ENCODE peak calls at places on chromosome 11, in eight cellular contexts. One of them, this sample, is unnamed.

GRCh38 chr11:11329062-11329806 is 23.8 kb downstream of the CSNK2A3 start:
- DNase-seq in kidney: no peak
- DNase-seq in neuronal stem cell: no peak
- DNase-seq in pancreas: no peak
- DNase-seq in dorsolateral prefrontal cortex: no peak
- DNase-seq in colonic mucosa: no peak
- DNase-seq in A549: no peak
- DNase-seq in psoas muscle: no peak
- DNase-seq in this sample: no peak

GRCh38 chr11:75454987-75455386 is 22.0 kb upstream of the KLHL35 start:
- DNase-seq in kidney: no peak
- DNase-seq in neuronal stem cell: no peak
- DNase-seq in pancreas: peak
- DNase-seq in dorsolateral prefrontal cortex: no peak
- DNase-seq in colonic mucosa: no peak
- DNase-seq in A549: no peak
- DNase-seq in psoas muscle: no peak
- DNase-seq in this sample: no peak

GRCh38 chr11:105298630-105299029 is 159.1 kb upstream of the CARD18 start:
- DNase-seq in kidney: no peak
- DNase-seq in neuronal stem cell: no peak
- DNase-seq in pancreas: no peak
- DNase-seq in dorsolateral prefrontal cortex: no peak
- DNase-seq in colonic mucosa: no peak
- DNase-seq in A549: no peak
- DNase-seq in psoas muscle: no peak
- DNase-seq in this sample: no peak

GRCh38 chr11:73308963-73309960 is 1.2 kb downstream of the ARHGEF17 start:
- DNase-seq in kidney: peak
- DNase-seq in neuronal stem cell: peak
- DNase-seq in pancreas: peak
- DNase-seq in dorsolateral prefrontal cortex: no peak
- DNase-seq in colonic mucosa: peak
- DNase-seq in A549: peak
- DNase-seq in psoas muscle: peak
- DNase-seq in this sample: peak

GRCh38 chr11:24412722-24413121 is 84.1 kb upstream of the LUZP2 start:
- DNase-seq in kidney: no peak
- DNase-seq in neuronal stem cell: no peak
- DNase-seq in pancreas: no peak
- DNase-seq in dorsolateral prefrontal cortex: no peak
- DNase-seq in colonic mucosa: no peak
- DNase-seq in A549: no peak
- DNase-seq in psoas muscle: no peak
- DNase-seq in this sample: no peak

GRCh38 chr11:92932023-92932422 is 37.4 kb upstream of the MTNR1B start:
- DNase-seq in kidney: no peak
- DNase-seq in neuronal stem cell: no peak
- DNase-seq in pancreas: no peak
- DNase-seq in dorsolateral prefrontal cortex: no peak
- DNase-seq in colonic mucosa: no peak
- DNase-seq in A549: no peak
- DNase-seq in psoas muscle: no peak
- DNase-seq in this sample: no peak

GRCh38 chr11:64742940-64743590 is 877 bp downstream of the RASGRP2 start:
- DNase-seq in kidney: peak
- DNase-seq in neuronal stem cell: no peak
- DNase-seq in pancreas: peak
- DNase-seq in dorsolateral prefrontal cortex: peak
- DNase-seq in colonic mucosa: peak
- DNase-seq in A549: peak
- DNase-seq in psoas muscle: peak
- DNase-seq in this sample: peak

GRCh38 chr11:44790211-44790610 is 63.4 kb downstream of the TSPAN18 start:
- DNase-seq in kidney: no peak
- DNase-seq in neuronal stem cell: no peak
- DNase-seq in pancreas: no peak
- DNase-seq in dorsolateral prefrontal cortex: no peak
- DNase-seq in colonic mucosa: no peak
- DNase-seq in A549: no peak
- DNase-seq in psoas muscle: no peak
- DNase-seq in this sample: no peak

GRCh38 chr11:1234771-1235614 is 12.1 kb downstream of the MUC5B start:
- DNase-seq in kidney: peak
- DNase-seq in neuronal stem cell: no peak
- DNase-seq in pancreas: peak
- DNase-seq in dorsolateral prefrontal cortex: no peak
- DNase-seq in colonic mucosa: peak
- DNase-seq in A549: no peak
- DNase-seq in psoas muscle: peak
- DNase-seq in this sample: peak

GRCh38 chr11:18754308-18754707 is 28.3 kb upstream of the IGSF22 start:
- DNase-seq in kidney: no peak
- DNase-seq in neuronal stem cell: no peak
- DNase-seq in pancreas: no peak
- DNase-seq in dorsolateral prefrontal cortex: no peak
- DNase-seq in colonic mucosa: no peak
- DNase-seq in A549: peak
- DNase-seq in psoas muscle: no peak
- DNase-seq in this sample: no peak

GRCh38 chr11:8031248-8032115 is 44.3 kb downstream of the EIF3F start:
- DNase-seq in kidney: no peak
- DNase-seq in neuronal stem cell: no peak
- DNase-seq in pancreas: no peak
- DNase-seq in dorsolateral prefrontal cortex: no peak
- DNase-seq in colonic mucosa: no peak
- DNase-seq in A549: no peak
- DNase-seq in psoas muscle: no peak
- DNase-seq in this sample: no peak

GRCh38 chr11:69939551-69940245 is 120.5 kb upstream of the FGF3 start:
- DNase-seq in kidney: peak
- DNase-seq in neuronal stem cell: no peak
- DNase-seq in pancreas: no peak
- DNase-seq in dorsolateral prefrontal cortex: peak
- DNase-seq in colonic mucosa: no peak
- DNase-seq in A549: no peak
- DNase-seq in psoas muscle: no peak
- DNase-seq in this sample: peak
- H3K27ac ChIP-seq in kidney: peak
- H3K27ac ChIP-seq in neuronal stem cell: peak
- H3K27ac ChIP-seq in pancreas: peak
- H3K27ac ChIP-seq in dorsolateral prefrontal cortex: no peak
- H3K27ac ChIP-seq in colonic mucosa: no peak
- H3K27ac ChIP-seq in A549: no peak
- H3K27ac ChIP-seq in psoas muscle: peak
- H3K27ac ChIP-seq in this sample: peak

GRCh38 chr11:67605231-67606011 is 1.3 kb upstream of the NDUFV1 start:
- DNase-seq in kidney: no peak
- DNase-seq in neuronal stem cell: no peak
- DNase-seq in pancreas: no peak
- DNase-seq in dorsolateral prefrontal cortex: no peak
- DNase-seq in colonic mucosa: no peak
- DNase-seq in A549: no peak
- DNase-seq in psoas muscle: no peak
- DNase-seq in this sample: no peak
- H3K4me3 ChIP-seq in kidney: no peak
- H3K4me3 ChIP-seq in neuronal stem cell: no peak
- H3K4me3 ChIP-seq in pancreas: no peak
- H3K4me3 ChIP-seq in dorsolateral prefrontal cortex: no peak
- H3K4me3 ChIP-seq in colonic mucosa: no peak
- H3K4me3 ChIP-seq in A549: no peak
- H3K4me3 ChIP-seq in psoas muscle: peak
- H3K4me3 ChIP-seq in this sample: no peak

GRCh38 chr11:88178211-88178610 is 3.0 kb upstream of the RAB38 start:
- DNase-seq in kidney: no peak
- DNase-seq in neuronal stem cell: no peak
- DNase-seq in pancreas: no peak
- DNase-seq in dorsolateral prefrontal cortex: no peak
- DNase-seq in colonic mucosa: no peak
- DNase-seq in A549: no peak
- DNase-seq in psoas muscle: no peak
- DNase-seq in this sample: no peak

GRCh38 chr11:88175707-88176066 is 444 bp upstream of the RAB38 start:
- DNase-seq in kidney: peak
- DNase-seq in neuronal stem cell: no peak
- DNase-seq in pancreas: no peak
- DNase-seq in dorsolateral prefrontal cortex: no peak
- DNase-seq in colonic mucosa: no peak
- DNase-seq in A549: no peak
- DNase-seq in psoas muscle: no peak
- DNase-seq in this sample: no peak

GRCh38 chr11:88171982-88172381 is 3.3 kb downstream of the RAB38 start:
- DNase-seq in kidney: no peak
- DNase-seq in neuronal stem cell: no peak
- DNase-seq in pancreas: no peak
- DNase-seq in dorsolateral prefrontal cortex: no peak
- DNase-seq in colonic mucosa: no peak
- DNase-seq in A549: no peak
- DNase-seq in psoas muscle: no peak
- DNase-seq in this sample: no peak

GRCh38 chr11:88174627-88175003 is 628 bp downstream of the RAB38 start:
- DNase-seq in kidney: peak
- DNase-seq in neuronal stem cell: peak
- DNase-seq in pancreas: peak
- DNase-seq in dorsolateral prefrontal cortex: peak
- DNase-seq in colonic mucosa: peak
- DNase-seq in A549: peak
- DNase-seq in psoas muscle: peak
- DNase-seq in this sample: peak

GRCh38 chr11:88175004-88175706 is at the start of gene RAB38:
- DNase-seq in kidney: peak
- DNase-seq in neuronal stem cell: peak
- DNase-seq in pancreas: peak
- DNase-seq in dorsolateral prefrontal cortex: peak
- DNase-seq in colonic mucosa: peak
- DNase-seq in A549: peak
- DNase-seq in psoas muscle: peak
- DNase-seq in this sample: peak
- H3K27ac ChIP-seq in kidney: peak
- H3K27ac ChIP-seq in neuronal stem cell: no peak
- H3K27ac ChIP-seq in pancreas: peak
- H3K27ac ChIP-seq in dorsolateral prefrontal cortex: no peak
- H3K27ac ChIP-seq in colonic mucosa: no peak
- H3K27ac ChIP-seq in A549: peak
- H3K27ac ChIP-seq in psoas muscle: no peak
- H3K27ac ChIP-seq in this sample: peak

GRCh38 chr11:126433244-126433846 is 77.9 kb downstream of the ST3GAL4 start:
- DNase-seq in kidney: no peak
- DNase-seq in neuronal stem cell: no peak
- DNase-seq in pancreas: no peak
- DNase-seq in dorsolateral prefrontal cortex: no peak
- DNase-seq in colonic mucosa: no peak
- DNase-seq in A549: no peak
- DNase-seq in psoas muscle: no peak
- DNase-seq in this sample: no peak
- H3K4me3 ChIP-seq in kidney: no peak
- H3K4me3 ChIP-seq in neuronal stem cell: no peak
- H3K4me3 ChIP-seq in pancreas: no peak
- H3K4me3 ChIP-seq in dorsolateral prefrontal cortex: no peak
- H3K4me3 ChIP-seq in colonic mucosa: no peak
- H3K4me3 ChIP-seq in A549: no peak
- H3K4me3 ChIP-seq in psoas muscle: no peak
- H3K4me3 ChIP-seq in this sample: no peak

GRCh38 chr11:6572215-6572614 is 31.2 kb downstream of the RRP8 start:
- DNase-seq in kidney: no peak
- DNase-seq in neuronal stem cell: no peak
- DNase-seq in pancreas: no peak
- DNase-seq in dorsolateral prefrontal cortex: no peak
- DNase-seq in colonic mucosa: no peak
- DNase-seq in A549: no peak
- DNase-seq in psoas muscle: no peak
- DNase-seq in this sample: no peak
- H3K27ac ChIP-seq in kidney: no peak
- H3K27ac ChIP-seq in neuronal stem cell: no peak
- H3K27ac ChIP-seq in pancreas: no peak
- H3K27ac ChIP-seq in dorsolateral prefrontal cortex: no peak
- H3K27ac ChIP-seq in colonic mucosa: no peak
- H3K27ac ChIP-seq in A549: no peak
- H3K27ac ChIP-seq in psoas muscle: no peak
- H3K27ac ChIP-seq in this sample: peak

DNA sequence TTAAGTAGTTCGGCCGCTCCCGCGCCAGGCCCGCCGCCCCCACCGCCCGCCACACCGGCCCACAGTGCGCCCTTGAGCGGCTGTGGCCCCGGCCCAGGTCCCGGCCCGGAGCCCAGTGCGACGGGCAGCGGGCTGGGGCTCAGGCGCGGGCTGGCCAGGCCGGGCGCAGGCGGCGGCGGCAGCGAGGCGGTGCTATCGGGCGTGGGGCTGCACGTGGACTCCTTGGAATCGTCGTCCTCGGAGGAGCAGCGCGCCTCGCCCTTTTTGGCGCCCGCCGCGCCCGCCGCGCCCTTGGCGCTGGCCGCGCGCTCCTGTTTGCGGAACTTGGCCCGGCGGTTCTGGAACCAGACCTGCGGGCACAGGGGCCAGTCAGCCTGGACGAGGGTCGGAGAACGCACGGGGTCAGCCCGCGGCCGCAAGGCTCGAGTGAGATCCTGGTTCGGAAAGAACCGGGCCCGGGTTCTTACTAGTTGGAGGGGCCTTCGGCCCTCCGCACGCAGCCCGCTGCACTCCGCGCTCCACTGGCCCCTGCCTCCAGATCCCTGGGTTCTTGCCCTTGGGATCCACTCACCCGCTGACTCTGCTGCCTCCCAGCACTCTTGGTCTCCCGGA is 4.0 kb downstream of the PHOX2A start:
- DNase-seq in kidney: no peak
- DNase-seq in neuronal stem cell: no peak
- DNase-seq in pancreas: no peak
- DNase-seq in dorsolateral prefrontal cortex: no peak
- DNase-seq in colonic mucosa: peak
- DNase-seq in A549: no peak
- DNase-seq in psoas muscle: peak
- DNase-seq in this sample: peak
- H3K4me3 ChIP-seq in kidney: peak
- H3K4me3 ChIP-seq in neuronal stem cell: peak
- H3K4me3 ChIP-seq in pancreas: no peak
- H3K4me3 ChIP-seq in dorsolateral prefrontal cortex: peak
- H3K4me3 ChIP-seq in colonic mucosa: peak
- H3K4me3 ChIP-seq in A549: no peak
- H3K4me3 ChIP-seq in psoas muscle: peak
- H3K4me3 ChIP-seq in this sample: peak

This sample was measured in sigmoid colon.